ENCODE peak calls at places on chromosomes 3 and 15, in seven cellular contexts. T is psoas muscle, V is ovary, I is tibial artery, E is thoracic aorta, K is heart left ventricle, C is fibroblast of lung. F is an unnamed sample. For H3K4me1, the result is how much of the 10 kb centered on the place peaks cover.

GRCh38 chr3:192636517-192637444 is 90.6 kb downstream of the FGF12 start:
- DNase-seq in E (no peak), I (no peak), V (no peak), C (no peak), T (no peak), K (peak), F (no peak)

GRCh38 chr3:11021611-11022011 is 29.1 kb downstream of the SLC6A1 start:
- DNase-seq in K (no peak), I (no peak), E (no peak), T (no peak), C (no peak), V (no peak), F (no peak)

GRCh38 chr3:4629095-4630007 is 136.2 kb downstream of the ITPR1 start:
- DNase-seq in I (no peak), T (no peak), E (no peak), K (no peak), V (no peak), C (no peak), F (no peak)

GRCh38 chr3:67819447-67819846 is 165.0 kb upstream of the SUCLG2 start:
- DNase-seq in K (no peak), I (no peak), T (no peak), C (no peak), V (no peak), E (no peak), F (no peak)

GRCh38 chr3:51319271-51319670 is 65.8 kb upstream of the MANF start:
- DNase-seq in T (no peak), C (peak), E (no peak), I (no peak), V (no peak), K (no peak), F (no peak)

GRCh38 chr15:73940061-73940981 is 14.1 kb downstream of the LOXL1 start:
- DNase-seq in V (peak), E (no peak), T (no peak), C (no peak), I (peak), K (peak), F (no peak)

GRCh38 chr3:12506201-12506600 is 21.9 kb downstream of the TSEN2 start:
- DNase-seq in E (no peak), T (no peak), K (no peak), I (no peak), C (no peak), V (no peak), F (no peak)

GRCh38 chr3:126577256-126577655 is 18.5 kb upstream of the C3orf22 start:
- DNase-seq in I (no peak), E (no peak), V (no peak), K (peak), C (no peak), T (no peak), F (no peak)

GRCh38 chr15:38002883-38003477 is 68.5 kb downstream of the TMCO5A start:
- DNase-seq in V (no peak), I (peak), K (peak), E (no peak), C (peak), T (peak), F (peak)

GRCh38 chr15:99474981-99475753 is 90.6 kb upstream of the MEF2A start:
- DNase-seq in I (no peak), T (peak), V (peak), E (no peak), C (no peak), K (peak), F (no peak)

GRCh38 chr15:59659366-59659765 is 2.1 kb upstream of the GTF2A2 start:
- DNase-seq in I (no peak), C (no peak), T (no peak), E (no peak), V (no peak), K (no peak), F (no peak)

GRCh38 chr3:59519094-59519493 is 469.3 kb upstream of the CFAP20DC start:
- DNase-seq in K (no peak), I (no peak), C (no peak), V (no peak), E (no peak), T (no peak), F (no peak)

GRCh38 chr15:58147151-58147550 is 9.0 kb downstream of the AQP9 start:
- DNase-seq in T (no peak), I (no peak), C (no peak), V (no peak), K (no peak), E (no peak), F (no peak)

GRCh38 chr3:179196098-179196497 is 47.9 kb downstream of the PIK3CA start:
- DNase-seq in K (no peak), I (no peak), V (no peak), C (peak), E (no peak), T (no peak), F (no peak)

GRCh38 chr3:187827723-187828122 is 82.5 kb upstream of the BCL6 start:
- DNase-seq in I (no peak), V (no peak), T (no peak), K (no peak), C (no peak), E (no peak), F (no peak)

GRCh38 chr15:94061041-94061440 is 170.3 kb upstream of the MCTP2 start:
- DNase-seq in C (peak), K (no peak), V (no peak), I (no peak), E (no peak), T (no peak), F (no peak)

GRCh38 chr3:33982269-33982798 is 183.9 kb downstream of the PDCD6IP start:
- DNase-seq in I (no peak), K (no peak), T (no peak), E (no peak), V (no peak), C (no peak), F (no peak)

GRCh38 chr3:11056531-11057050 is 64.0 kb downstream of the SLC6A1 start:
- DNase-seq in E (no peak), K (no peak), C (no peak), I (no peak), V (no peak), T (no peak), F (no peak)

GRCh38 chr15:72535911-72536310 is 61.8 kb downstream of the ARIH1 start:
- DNase-seq in I (no peak), E (no peak), V (no peak), K (no peak), T (no peak), C (no peak), F (no peak)

GRCh38 chr15:41972341-41973237 is at the start of gene EHD4:
- DNase-seq in V (peak), C (peak), T (peak), I (peak), E (peak), K (peak), F (peak)

GRCh38 chr3:170961616-170962400 is 53.4 kb upstream of the EIF5A2 start:
- DNase-seq in C (peak), I (no peak), E (no peak), V (no peak), K (no peak), T (no peak), F (peak)

GRCh38 chr3:134242649-134243637 is 7.7 kb downstream of the RYK start:
- DNase-seq in T (no peak), I (no peak), C (peak), V (no peak), E (no peak), K (no peak), F (peak)

GRCh38 chr15:83275412-83275811 is 9.1 kb downstream of the BNC1 start:
- DNase-seq in T (no peak), E (no peak), C (peak), V (no peak), K (no peak), I (no peak), F (no peak)

GRCh38 chr15:92623435-92623834 is 32.1 kb downstream of the FAM174B start:
- DNase-seq in I (no peak), T (peak), C (no peak), E (no peak), K (no peak), V (no peak), F (no peak)

GRCh38 chr3:195884691-195885035 is 23.7 kb downstream of the TNK2 start:
- DNase-seq in K (peak), E (no peak), C (no peak), V (no peak), T (no peak), I (no peak), F (no peak)

GRCh38 chr15:101115887-101116680 is 135.8 kb downstream of the CHSY1 start:
- DNase-seq in E (no peak), K (no peak), C (peak), T (peak), V (peak), I (peak), F (no peak)

GRCh38 chr3:16500911-16501310 is 12.6 kb downstream of the RFTN1 start:
- DNase-seq in E (no peak), C (no peak), K (no peak), V (no peak), I (no peak), T (no peak), F (no peak)

GRCh38 chr3:16504692-16505091 is 8.8 kb downstream of the RFTN1 start:
- DNase-seq in E (no peak), C (no peak), K (no peak), T (no peak), I (no peak), V (no peak), F (no peak)

GRCh38 chr3:16504242-16504641 is 9.3 kb downstream of the RFTN1 start:
- DNase-seq in C (peak), I (no peak), E (no peak), V (no peak), K (no peak), T (no peak), F (no peak)

GRCh38 chr3:16502347-16502908 is 11.1 kb downstream of the RFTN1 start:
- DNase-seq in I (no peak), T (no peak), V (no peak), K (no peak), E (no peak), C (no peak), F (no peak)

GRCh38 chr3:16503191-16503776 is 10.2 kb downstream of the RFTN1 start:
- DNase-seq in C (no peak), T (no peak), K (no peak), I (no peak), E (no peak), V (no peak), F (no peak)
- H3K4me1 ChIP-seq in C (under half), T (under half), K (under half), I (under half), E (under half), V (under half), F (under half)

GRCh38 chr15:90599639-90600038 is 69.9 kb downstream of the CRTC3 start:
- DNase-seq in T (no peak), V (no peak), I (no peak), C (no peak), K (no peak), E (no peak), F (no peak)
- H3K4me1 ChIP-seq in T (under half), V (under half), I (under half), C (under half), K (under half), E (half or more), F (under half)

GRCh38 chr3:32423534-32423933 is 31.9 kb downstream of the CMTM7 start:
- DNase-seq in V (no peak), K (no peak), E (no peak), C (no peak), I (no peak), T (no peak), F (no peak)

GRCh38 chr3:32423956-32424558 is 32.4 kb downstream of the CMTM7 start:
- DNase-seq in T (no peak), I (no peak), V (no peak), C (no peak), E (no peak), K (no peak), F (no peak)

GRCh38 chr3:32421185-32421584 is 29.5 kb downstream of the CMTM7 start:
- DNase-seq in I (no peak), E (no peak), T (no peak), K (no peak), V (no peak), C (no peak), F (no peak)

GRCh38 chr3:32422943-32423342 is 31.3 kb downstream of the CMTM7 start:
- DNase-seq in V (no peak), E (no peak), K (no peak), T (no peak), C (no peak), I (no peak), F (no peak)

DNA sequence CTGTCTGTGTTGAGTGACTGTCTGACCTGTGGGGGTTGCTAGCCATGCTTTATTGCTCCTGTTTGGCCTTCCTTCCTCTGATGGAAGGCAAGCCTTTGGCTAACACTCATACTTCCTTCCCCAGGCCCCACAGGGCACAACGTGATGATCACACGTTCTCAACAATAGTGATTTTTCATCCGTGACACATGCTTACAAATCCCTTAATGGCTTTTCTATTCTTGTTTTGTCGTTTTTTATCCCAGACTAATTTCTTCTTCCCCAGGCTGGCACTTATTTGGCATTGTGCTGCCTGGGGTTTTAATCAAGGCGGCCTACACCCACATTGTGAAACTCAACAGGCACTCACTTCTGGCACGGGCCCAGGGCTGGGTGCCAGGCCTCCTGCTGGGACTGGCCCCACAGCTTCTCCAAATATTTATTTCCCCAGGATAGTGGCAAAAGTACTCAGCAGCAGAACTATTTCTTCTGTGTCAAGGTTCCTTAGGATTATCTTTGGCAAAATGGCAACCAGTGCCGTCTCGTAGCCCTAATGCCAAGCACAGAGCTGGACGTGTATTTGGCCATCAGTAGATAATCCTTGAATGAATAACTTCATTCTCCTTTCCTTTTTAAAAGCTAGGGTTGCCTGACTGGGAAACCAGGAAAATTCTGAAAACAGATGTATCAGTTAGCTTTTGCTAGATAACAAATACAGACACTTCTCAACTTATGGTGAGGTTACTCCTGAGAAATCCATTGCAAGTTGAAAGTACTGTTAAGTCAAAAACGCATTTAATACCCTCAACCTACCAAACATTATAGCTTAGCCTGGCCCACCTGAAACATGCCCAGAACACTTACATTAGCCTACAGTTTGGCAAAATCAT is 30.6 kb downstream of the CMTM7 start:
- DNase-seq in T (peak), V (peak), K (peak), I (peak), E (peak), C (peak), F (no peak)
- H3K4me1 ChIP-seq in T (under half), V (under half), K (under half), I (under half), E (under half), C (under half), F (under half)

DNA sequence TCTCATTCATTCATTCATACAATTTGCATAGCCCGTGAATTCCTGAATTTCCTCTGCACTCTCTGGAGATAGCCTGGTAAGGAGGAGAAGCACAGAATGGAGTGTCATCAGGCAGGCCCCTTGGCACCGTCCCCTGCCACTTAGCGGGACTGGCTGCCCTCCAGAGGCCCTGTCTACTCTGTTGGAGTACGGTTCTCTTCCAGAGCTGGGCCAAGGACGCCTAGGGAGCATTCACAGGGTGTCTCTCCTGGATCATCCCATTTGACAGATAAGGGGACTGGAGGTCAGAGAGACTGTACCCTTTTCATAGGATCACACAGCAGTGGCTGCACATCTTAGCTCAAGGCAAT is 48.0 kb downstream of the PTH1R start:
- DNase-seq in K (peak), C (no peak), I (peak), V (no peak), E (no peak), T (peak), F (no peak)
- H3K4me1 ChIP-seq in K (under half), C (under half), I (under half), V (under half), E (half or more), T (half or more), F (under half)

GRCh38 chr15:75109731-75110130 is 86.3 kb downstream of the PPCDC start:
- DNase-seq in C (no peak), I (no peak), K (no peak), E (no peak), V (no peak), T (no peak), F (no peak)

GRCh38 chr15:75104804-75105557 is 81.6 kb downstream of the PPCDC start:
- DNase-seq in E (no peak), I (no peak), K (no peak), V (no peak), C (peak), T (no peak), F (peak)

GRCh38 chr15:75107509-75107904 is 84.1 kb downstream of the PPCDC start:
- DNase-seq in K (no peak), I (no peak), T (no peak), E (no peak), V (no peak), C (no peak), F (no peak)

GRCh38 chr15:75109021-75109690 is 85.8 kb downstream of the PPCDC start:
- DNase-seq in T (no peak), V (no peak), C (no peak), E (no peak), K (no peak), I (no peak), F (no peak)

DNA sequence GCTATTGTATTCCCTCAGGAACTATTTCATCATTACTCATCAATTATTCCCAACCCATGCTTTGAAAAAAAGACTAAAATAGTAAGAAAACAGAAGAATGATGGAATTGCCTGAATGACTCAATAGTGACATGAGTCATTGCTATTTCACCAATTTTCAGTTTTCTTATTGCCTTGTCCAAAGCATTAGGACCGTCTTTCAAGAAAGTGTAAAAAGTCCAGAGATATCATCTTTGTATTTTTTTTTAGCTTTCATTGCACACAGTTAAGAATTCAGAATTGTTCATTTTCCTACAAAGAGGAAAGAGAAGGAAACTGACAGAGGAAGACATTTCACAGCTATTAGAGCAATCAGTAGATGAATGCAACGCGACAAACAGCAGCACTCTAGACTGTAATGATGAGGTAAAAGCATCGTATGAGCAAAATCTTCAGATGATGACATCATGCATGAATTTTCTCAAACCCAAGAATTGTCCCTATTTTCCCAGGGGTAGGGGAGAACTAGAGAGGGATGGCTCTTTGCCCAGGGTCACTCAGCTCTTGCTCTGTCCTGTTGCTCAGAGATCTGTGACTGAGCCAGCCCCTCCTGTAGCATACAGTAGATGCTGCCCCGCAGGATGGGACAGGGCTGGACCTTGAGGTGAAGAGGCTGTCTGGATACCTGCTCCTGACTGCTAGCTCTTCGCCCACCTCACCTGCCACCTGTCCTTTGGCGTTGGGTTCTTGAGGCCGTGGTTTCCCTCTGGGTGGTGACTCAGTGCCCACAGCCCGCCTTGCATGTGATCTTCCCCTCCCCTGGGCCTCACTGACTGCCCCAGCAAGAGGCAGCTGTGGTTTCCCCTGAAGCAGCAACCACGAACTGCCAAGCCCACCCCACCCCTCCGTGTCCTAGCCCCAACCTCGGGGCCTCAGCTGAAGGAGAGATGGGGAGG is 84.8 kb downstream of the PPCDC start:
- DNase-seq in V (no peak), K (peak), I (peak), T (no peak), C (peak), E (no peak), F (no peak)
- H3K4me1 ChIP-seq in V (under half), K (under half), I (under half), T (under half), C (under half), E (under half), F (under half)

DNA sequence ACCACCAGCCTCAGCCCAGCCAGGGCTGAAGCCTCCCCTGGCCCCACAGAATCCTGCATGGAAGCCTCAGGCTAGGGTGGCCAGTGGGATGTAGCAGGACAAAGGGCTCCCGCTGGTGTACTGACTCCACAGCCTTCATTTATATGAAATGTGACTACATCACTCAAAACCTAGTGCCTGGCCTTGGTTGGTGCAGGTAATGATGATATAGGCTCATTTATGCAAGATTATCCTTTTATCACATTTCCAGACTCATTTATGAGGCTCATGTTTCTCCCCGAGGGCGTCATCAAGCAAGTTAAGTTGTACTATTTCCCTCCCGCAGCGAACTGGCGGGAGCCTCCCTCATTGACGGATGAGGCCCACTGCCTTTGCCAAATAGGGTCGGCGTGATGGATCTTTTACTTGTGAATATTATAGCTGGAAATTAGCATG is 179.1 kb upstream of the SMAD3 start:
- DNase-seq in C (no peak), K (no peak), V (no peak), E (no peak), T (no peak), I (peak), F (no peak)
- H3K4me1 ChIP-seq in C (under half), K (under half), V (under half), E (under half), T (under half), I (under half), F (under half)

F was measured in Caco-2.